ENCODE peak calls at places on chromosomes 4 and X, in eight cellular contexts. One of them, this sample, is unnamed.

GRCh38 chr4:17721496-17722360 is 59.7 kb downstream of the FAM184B start:
- DNase-seq in PC-3: peak; percentile 64
- DNase-seq in OCI-LY7: no peak
- DNase-seq in endothelial cell of umbilical vein: no peak
- DNase-seq in CD8-positive, alpha-beta T cell: no peak
- DNase-seq in breast epithelium: no peak
- DNase-seq in CD8-positive, alpha-beta memory T cell: no peak
- DNase-seq in heart left ventricle: no peak
- DNase-seq in this sample: no peak

GRCh38 chr4:159422626-159423025 is 319.7 kb downstream of the RAPGEF2 start:
- DNase-seq in PC-3: peak; percentile 14
- DNase-seq in OCI-LY7: no peak
- DNase-seq in endothelial cell of umbilical vein: no peak
- DNase-seq in CD8-positive, alpha-beta T cell: no peak
- DNase-seq in breast epithelium: no peak
- DNase-seq in CD8-positive, alpha-beta memory T cell: no peak
- DNase-seq in heart left ventricle: no peak
- DNase-seq in this sample: no peak

GRCh38 chr4:27001398-27002164 is 140.9 kb downstream of the STIM2 start:
- DNase-seq in PC-3: no peak
- DNase-seq in OCI-LY7: peak; percentile 40
- DNase-seq in endothelial cell of umbilical vein: no peak
- DNase-seq in CD8-positive, alpha-beta T cell: no peak
- DNase-seq in breast epithelium: no peak
- DNase-seq in CD8-positive, alpha-beta memory T cell: no peak
- DNase-seq in heart left ventricle: no peak
- DNase-seq in this sample: no peak

GRCh38 chr4:131091896-131092295 is 1995.9 kb downstream of the C4orf33 start:
- DNase-seq in PC-3: peak; percentile 64
- DNase-seq in OCI-LY7: peak; percentile 41
- DNase-seq in endothelial cell of umbilical vein: peak; percentile 43
- DNase-seq in CD8-positive, alpha-beta T cell: no peak
- DNase-seq in breast epithelium: no peak
- DNase-seq in CD8-positive, alpha-beta memory T cell: no peak
- DNase-seq in heart left ventricle: no peak
- DNase-seq in this sample: no peak

GRCh38 chr4:57425610-57426009 is 315.4 kb upstream of the IGFBP7 start:
- DNase-seq in PC-3: peak; percentile 66
- DNase-seq in OCI-LY7: no peak
- DNase-seq in endothelial cell of umbilical vein: no peak
- DNase-seq in CD8-positive, alpha-beta T cell: no peak
- DNase-seq in breast epithelium: no peak
- DNase-seq in CD8-positive, alpha-beta memory T cell: no peak
- DNase-seq in heart left ventricle: no peak
- DNase-seq in this sample: no peak

GRCh38 chr4:14167876-14168510 is 540.5 kb upstream of the BOD1L1 start:
- DNase-seq in PC-3: peak; percentile 83
- DNase-seq in OCI-LY7: no peak
- DNase-seq in endothelial cell of umbilical vein: no peak
- DNase-seq in CD8-positive, alpha-beta T cell: no peak
- DNase-seq in breast epithelium: no peak
- DNase-seq in CD8-positive, alpha-beta memory T cell: no peak
- DNase-seq in heart left ventricle: no peak
- DNase-seq in this sample: no peak

GRCh38 chrX:28609917-28610613 is 22.8 kb downstream of the IL1RAPL1 start:
- DNase-seq in PC-3: peak; percentile 15
- DNase-seq in OCI-LY7: no peak
- DNase-seq in endothelial cell of umbilical vein: peak; percentile 1
- DNase-seq in CD8-positive, alpha-beta T cell: no peak
- DNase-seq in breast epithelium: no peak
- DNase-seq in CD8-positive, alpha-beta memory T cell: no peak
- DNase-seq in heart left ventricle: peak; percentile 56
- DNase-seq in this sample: no peak

GRCh38 chr4:2673157-2673556 is 83.0 kb downstream of the TNIP2 start:
- DNase-seq in PC-3: peak; percentile 2
- DNase-seq in OCI-LY7: peak; percentile 20
- DNase-seq in endothelial cell of umbilical vein: peak; percentile 13
- DNase-seq in CD8-positive, alpha-beta T cell: no peak
- DNase-seq in breast epithelium: no peak
- DNase-seq in CD8-positive, alpha-beta memory T cell: no peak
- DNase-seq in heart left ventricle: no peak
- DNase-seq in this sample: no peak

GRCh38 chr4:88244056-88244455 is 40.3 kb downstream of the PPM1K start:
- DNase-seq in PC-3: no peak
- DNase-seq in OCI-LY7: no peak
- DNase-seq in endothelial cell of umbilical vein: no peak
- DNase-seq in CD8-positive, alpha-beta T cell: no peak
- DNase-seq in breast epithelium: no peak
- DNase-seq in CD8-positive, alpha-beta memory T cell: no peak
- DNase-seq in heart left ventricle: no peak
- DNase-seq in this sample: no peak

GRCh38 chr4:161419822-161420221 is 744.0 kb downstream of the FSTL5 start:
- DNase-seq in PC-3: peak; percentile 10
- DNase-seq in OCI-LY7: no peak
- DNase-seq in endothelial cell of umbilical vein: peak; percentile 25
- DNase-seq in CD8-positive, alpha-beta T cell: no peak
- DNase-seq in breast epithelium: no peak
- DNase-seq in CD8-positive, alpha-beta memory T cell: no peak
- DNase-seq in heart left ventricle: no peak
- DNase-seq in this sample: no peak

GRCh38 chrX:71056857-71057256 is 11.3 kb downstream of the SNX12 start:
- DNase-seq in PC-3: no peak
- DNase-seq in OCI-LY7: no peak
- DNase-seq in endothelial cell of umbilical vein: no peak
- DNase-seq in CD8-positive, alpha-beta T cell: no peak
- DNase-seq in breast epithelium: no peak
- DNase-seq in CD8-positive, alpha-beta memory T cell: no peak
- DNase-seq in heart left ventricle: no peak
- DNase-seq in this sample: no peak

GRCh38 chr4:98604723-98605122 is 53.7 kb downstream of the TSPAN5 start:
- DNase-seq in PC-3: no peak
- DNase-seq in OCI-LY7: no peak
- DNase-seq in endothelial cell of umbilical vein: no peak
- DNase-seq in CD8-positive, alpha-beta T cell: no peak
- DNase-seq in breast epithelium: no peak
- DNase-seq in CD8-positive, alpha-beta memory T cell: no peak
- DNase-seq in heart left ventricle: no peak
- DNase-seq in this sample: no peak

GRCh38 chr4:101527186-101527585 is 179.9 kb upstream of the PPP3CA start:
- DNase-seq in PC-3: no peak
- DNase-seq in OCI-LY7: no peak
- DNase-seq in endothelial cell of umbilical vein: no peak
- DNase-seq in CD8-positive, alpha-beta T cell: peak; percentile 51
- DNase-seq in breast epithelium: no peak
- DNase-seq in CD8-positive, alpha-beta memory T cell: peak; percentile 35
- DNase-seq in heart left ventricle: no peak
- DNase-seq in this sample: peak; percentile 65

GRCh38 chr4:73259552-73260140 is 1.0 kb upstream of the ANKRD17 start:
- DNase-seq in PC-3: no peak
- DNase-seq in OCI-LY7: peak; percentile 46
- DNase-seq in endothelial cell of umbilical vein: no peak
- DNase-seq in CD8-positive, alpha-beta T cell: no peak
- DNase-seq in breast epithelium: no peak
- DNase-seq in CD8-positive, alpha-beta memory T cell: no peak
- DNase-seq in heart left ventricle: no peak
- DNase-seq in this sample: no peak

GRCh38 chr4:124591646-124592045 is 120.9 kb downstream of the ANKRD50 start:
- DNase-seq in PC-3: no peak
- DNase-seq in OCI-LY7: no peak
- DNase-seq in endothelial cell of umbilical vein: no peak
- DNase-seq in CD8-positive, alpha-beta T cell: no peak
- DNase-seq in breast epithelium: no peak
- DNase-seq in CD8-positive, alpha-beta memory T cell: no peak
- DNase-seq in heart left ventricle: no peak
- DNase-seq in this sample: no peak

GRCh38 chrX:31606796-31607195 is 535.0 kb upstream of the FTHL17 start:
- DNase-seq in PC-3: no peak
- DNase-seq in OCI-LY7: no peak
- DNase-seq in endothelial cell of umbilical vein: no peak
- DNase-seq in CD8-positive, alpha-beta T cell: no peak
- DNase-seq in breast epithelium: no peak
- DNase-seq in CD8-positive, alpha-beta memory T cell: no peak
- DNase-seq in heart left ventricle: no peak
- DNase-seq in this sample: no peak

GRCh38 chrX:31609130-31609529 is 537.3 kb upstream of the FTHL17 start:
- DNase-seq in PC-3: peak; percentile 1
- DNase-seq in OCI-LY7: no peak
- DNase-seq in endothelial cell of umbilical vein: peak; percentile 12
- DNase-seq in CD8-positive, alpha-beta T cell: no peak
- DNase-seq in breast epithelium: no peak
- DNase-seq in CD8-positive, alpha-beta memory T cell: no peak
- DNase-seq in heart left ventricle: no peak
- DNase-seq in this sample: no peak

GRCh38 chrX:31604629-31605221 is 532.9 kb upstream of the FTHL17 start:
- DNase-seq in PC-3: no peak
- DNase-seq in OCI-LY7: no peak
- DNase-seq in endothelial cell of umbilical vein: no peak
- DNase-seq in CD8-positive, alpha-beta T cell: no peak
- DNase-seq in breast epithelium: no peak
- DNase-seq in CD8-positive, alpha-beta memory T cell: no peak
- DNase-seq in heart left ventricle: no peak
- DNase-seq in this sample: no peak

GRCh38 chrX:31603411-31604120 is 531.7 kb upstream of the FTHL17 start:
- DNase-seq in PC-3: no peak
- DNase-seq in OCI-LY7: no peak
- DNase-seq in endothelial cell of umbilical vein: peak; percentile 19
- DNase-seq in CD8-positive, alpha-beta T cell: no peak
- DNase-seq in breast epithelium: no peak
- DNase-seq in CD8-positive, alpha-beta memory T cell: no peak
- DNase-seq in heart left ventricle: no peak
- DNase-seq in this sample: no peak

DNA sequence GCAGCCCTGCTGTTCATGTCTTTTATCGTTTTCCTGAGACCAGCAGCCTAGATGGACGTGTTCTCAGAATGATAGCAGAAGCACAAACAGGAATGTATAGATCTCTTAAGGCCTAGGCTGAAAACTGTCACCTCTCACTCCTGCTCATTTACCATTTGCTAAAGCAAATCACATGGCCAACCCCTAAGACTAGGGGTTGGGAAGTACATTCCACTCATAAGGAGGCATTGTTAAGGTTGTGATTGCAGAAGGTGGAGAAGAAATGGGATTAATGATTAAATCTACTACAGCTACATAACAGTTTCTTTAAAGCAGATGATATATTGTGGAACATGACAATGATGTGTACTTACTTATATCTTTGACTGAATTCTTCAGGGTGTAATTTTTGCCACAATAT is 536.8 kb upstream of the FTHL17 start:
- DNase-seq in PC-3: no peak
- DNase-seq in OCI-LY7: no peak
- DNase-seq in endothelial cell of umbilical vein: no peak
- DNase-seq in CD8-positive, alpha-beta T cell: no peak
- DNase-seq in breast epithelium: no peak
- DNase-seq in CD8-positive, alpha-beta memory T cell: no peak
- DNase-seq in heart left ventricle: no peak
- DNase-seq in this sample: no peak
- H3K27ac ChIP-seq in PC-3: no peak overlapping the region
- H3K27ac ChIP-seq in OCI-LY7: no peak overlapping the region
- H3K27ac ChIP-seq in endothelial cell of umbilical vein: no peak overlapping the region
- H3K27ac ChIP-seq in CD8-positive, alpha-beta T cell: no peak overlapping the region
- H3K27ac ChIP-seq in breast epithelium: no peak overlapping the region
- H3K27ac ChIP-seq in CD8-positive, alpha-beta memory T cell: no peak overlapping the region
- H3K27ac ChIP-seq in heart left ventricle: no peak overlapping the region
- H3K27ac ChIP-seq in this sample: no peak overlapping the region

GRCh38 chr4:99642725-99643489 is 14.7 kb downstream of the C4orf54 start:
- DNase-seq in PC-3: no peak
- DNase-seq in OCI-LY7: no peak
- DNase-seq in endothelial cell of umbilical vein: no peak
- DNase-seq in CD8-positive, alpha-beta T cell: no peak
- DNase-seq in breast epithelium: no peak
- DNase-seq in CD8-positive, alpha-beta memory T cell: no peak
- DNase-seq in heart left ventricle: peak; percentile 75
- DNase-seq in this sample: no peak
- H3K27ac ChIP-seq in PC-3: no peak overlapping the region
- H3K27ac ChIP-seq in OCI-LY7: no peak overlapping the region
- H3K27ac ChIP-seq in endothelial cell of umbilical vein: no peak overlapping the region
- H3K27ac ChIP-seq in CD8-positive, alpha-beta T cell: no peak overlapping the region
- H3K27ac ChIP-seq in breast epithelium: no peak overlapping the region
- H3K27ac ChIP-seq in CD8-positive, alpha-beta memory T cell: no peak overlapping the region
- H3K27ac ChIP-seq in heart left ventricle: peak overlapping the region; percentile 22
- H3K27ac ChIP-seq in this sample: no peak overlapping the region

GRCh38 chrX:101217689-101218088 is 1.9 kb upstream of the DRP2 start:
- DNase-seq in PC-3: no peak
- DNase-seq in OCI-LY7: no peak
- DNase-seq in endothelial cell of umbilical vein: no peak
- DNase-seq in CD8-positive, alpha-beta T cell: no peak
- DNase-seq in breast epithelium: no peak
- DNase-seq in CD8-positive, alpha-beta memory T cell: no peak
- DNase-seq in heart left ventricle: no peak
- DNase-seq in this sample: no peak

GRCh38 chrX:101220881-101221280 is 1.3 kb downstream of the DRP2 start:
- DNase-seq in PC-3: no peak
- DNase-seq in OCI-LY7: no peak
- DNase-seq in endothelial cell of umbilical vein: no peak
- DNase-seq in CD8-positive, alpha-beta T cell: no peak
- DNase-seq in breast epithelium: no peak
- DNase-seq in CD8-positive, alpha-beta memory T cell: no peak
- DNase-seq in heart left ventricle: no peak
- DNase-seq in this sample: no peak

GRCh38 chrX:101219840-101220191 is 230 bp downstream of the DRP2 start:
- DNase-seq in PC-3: no peak
- DNase-seq in OCI-LY7: no peak
- DNase-seq in endothelial cell of umbilical vein: no peak
- DNase-seq in CD8-positive, alpha-beta T cell: no peak
- DNase-seq in breast epithelium: no peak
- DNase-seq in CD8-positive, alpha-beta memory T cell: no peak
- DNase-seq in heart left ventricle: no peak
- DNase-seq in this sample: no peak

GRCh38 chrX:101223226-101223625 is 3.6 kb downstream of the DRP2 start:
- DNase-seq in PC-3: no peak
- DNase-seq in OCI-LY7: no peak
- DNase-seq in endothelial cell of umbilical vein: no peak
- DNase-seq in CD8-positive, alpha-beta T cell: no peak
- DNase-seq in breast epithelium: no peak
- DNase-seq in CD8-positive, alpha-beta memory T cell: no peak
- DNase-seq in heart left ventricle: no peak
- DNase-seq in this sample: no peak

GRCh38 chrX:101219116-101219839 is at the start of gene DRP2:
- DNase-seq in PC-3: peak; percentile 37
- DNase-seq in OCI-LY7: no peak
- DNase-seq in endothelial cell of umbilical vein: peak; percentile 36
- DNase-seq in CD8-positive, alpha-beta T cell: no peak
- DNase-seq in breast epithelium: no peak
- DNase-seq in CD8-positive, alpha-beta memory T cell: no peak
- DNase-seq in heart left ventricle: no peak
- DNase-seq in this sample: no peak
- H3K27ac ChIP-seq in PC-3: no peak within 1 kb of the TSS
- H3K27ac ChIP-seq in OCI-LY7: no peak within 1 kb of the TSS
- H3K27ac ChIP-seq in endothelial cell of umbilical vein: peak within 1 kb of the TSS; percentile 61
- H3K27ac ChIP-seq in CD8-positive, alpha-beta T cell: no peak within 1 kb of the TSS
- H3K27ac ChIP-seq in breast epithelium: no peak within 1 kb of the TSS
- H3K27ac ChIP-seq in CD8-positive, alpha-beta memory T cell: no peak within 1 kb of the TSS
- H3K27ac ChIP-seq in heart left ventricle: no peak within 1 kb of the TSS
- H3K27ac ChIP-seq in this sample: no peak within 1 kb of the TSS

DNA sequence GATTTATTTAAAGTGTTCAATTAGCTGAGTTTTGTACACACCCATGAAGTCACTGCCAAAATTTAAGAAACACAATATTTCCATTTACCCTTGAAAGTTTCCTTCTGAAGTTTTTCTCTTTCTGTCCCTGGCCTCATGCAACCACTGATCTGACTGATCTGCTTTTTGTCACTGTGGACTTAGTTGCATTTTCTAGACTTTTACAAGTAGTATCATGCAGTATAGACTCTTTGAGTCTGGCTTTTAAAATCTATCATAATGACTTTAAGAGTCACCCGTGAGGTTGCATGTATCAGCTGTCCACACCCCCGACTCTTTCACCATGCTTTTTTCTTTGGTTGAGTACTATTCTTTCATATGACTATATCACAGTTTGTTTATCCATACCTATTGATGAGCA is 29.0 kb upstream of the PDLIM3 start:
- DNase-seq in PC-3: no peak
- DNase-seq in OCI-LY7: no peak
- DNase-seq in endothelial cell of umbilical vein: no peak
- DNase-seq in CD8-positive, alpha-beta T cell: no peak
- DNase-seq in breast epithelium: no peak
- DNase-seq in CD8-positive, alpha-beta memory T cell: no peak
- DNase-seq in heart left ventricle: no peak
- DNase-seq in this sample: no peak
- H3K27ac ChIP-seq in PC-3: no peak overlapping the region
- H3K27ac ChIP-seq in OCI-LY7: no peak overlapping the region
- H3K27ac ChIP-seq in endothelial cell of umbilical vein: no peak overlapping the region
- H3K27ac ChIP-seq in CD8-positive, alpha-beta T cell: no peak overlapping the region
- H3K27ac ChIP-seq in breast epithelium: no peak overlapping the region
- H3K27ac ChIP-seq in CD8-positive, alpha-beta memory T cell: no peak overlapping the region
- H3K27ac ChIP-seq in heart left ventricle: no peak overlapping the region
- H3K27ac ChIP-seq in this sample: no peak overlapping the region